ENCODE peak calls at places on chromosomes 1 and 21, in seven cellular contexts. E is heart left ventricle, Z is A549, N is body of pancreas, B is uterus, P is breast epithelium, U is esophagus squamous epithelium. G is an unnamed sample.

GRCh38 chr1:29237906-29238600 is 1.7 kb downstream of the PTPRU start:
- DNase-seq in E (peak), Z (no peak), N (peak), B (peak), P (peak), U (no peak), G (peak)

GRCh38 chr1:3483801-3484444 is 29.5 kb downstream of the ARHGEF16 start:
- DNase-seq in E (no peak), Z (peak), N (peak), B (no peak), P (no peak), U (no peak), G (peak)

GRCh38 chr1:170692866-170693575 is 29.1 kb downstream of the PRRX1 start:
- DNase-seq in E (no peak), Z (no peak), N (no peak), B (no peak), P (no peak), U (no peak), G (no peak)

GRCh38 chr1:43473463-43473862 is 19.7 kb upstream of the HYI start:
- DNase-seq in E (no peak), Z (no peak), N (no peak), B (no peak), P (no peak), U (no peak), G (no peak)

GRCh38 chr1:50774759-50775351 is 185.2 kb downstream of the FAF1 start:
- DNase-seq in E (no peak), Z (peak), N (no peak), B (no peak), P (no peak), U (no peak), G (no peak)

GRCh38 chr1:71414229-71414628 is 333.4 kb upstream of the ZRANB2 start:
- DNase-seq in E (no peak), Z (no peak), N (no peak), B (no peak), P (no peak), U (no peak), G (no peak)

GRCh38 chr1:15788624-15789301 is 18.7 kb downstream of the UQCRHL start:
- DNase-seq in E (no peak), Z (no peak), N (no peak), B (no peak), P (no peak), U (no peak), G (no peak)

GRCh38 chr1:23577056-23577985 is 18.0 kb upstream of the ID3 start:
- DNase-seq in E (peak), Z (no peak), N (no peak), B (peak), P (no peak), U (no peak), G (peak)

GRCh38 chr1:204574016-204574855 is 58.0 kb downstream of the MDM4 start:
- DNase-seq in E (no peak), Z (no peak), N (no peak), B (no peak), P (no peak), U (no peak), G (no peak)

GRCh38 chr1:238951809-238952208 is 434.6 kb upstream of the CHRM3 start:
- DNase-seq in E (no peak), Z (no peak), N (peak), B (no peak), P (no peak), U (no peak), G (no peak)

GRCh38 chr1:194442911-194443310 is 1256.5 kb upstream of the B3GALT2 start:
- DNase-seq in E (no peak), Z (no peak), N (no peak), B (no peak), P (no peak), U (no peak), G (no peak)

GRCh38 chr1:116852910-116853309 is 56.8 kb upstream of the PTGFRN start:
- DNase-seq in E (no peak), Z (no peak), N (no peak), B (no peak), P (no peak), U (no peak), G (no peak)

GRCh38 chr1:77313491-77313890 is 31.7 kb downstream of the AK5 start:
- DNase-seq in E (no peak), Z (peak), N (no peak), B (no peak), P (no peak), U (no peak), G (no peak)

GRCh38 chr1:47676311-47677054 is 238.6 kb downstream of the FOXD2 start:
- DNase-seq in E (no peak), Z (no peak), N (no peak), B (no peak), P (no peak), U (no peak), G (no peak)

GRCh38 chr1:29811727-29812396 is 575.5 kb downstream of the PTPRU start:
- DNase-seq in E (no peak), Z (no peak), N (no peak), B (no peak), P (no peak), U (no peak), G (no peak)

GRCh38 chr1:233883671-233884070 is 20.8 kb upstream of the SLC35F3 start:
- DNase-seq in E (no peak), Z (no peak), N (no peak), B (no peak), P (no peak), U (no peak), G (no peak)

GRCh38 chr1:3525551-3526482 is 71.4 kb downstream of the ARHGEF16 start:
- DNase-seq in E (no peak), Z (no peak), N (no peak), B (no peak), P (no peak), U (no peak), G (no peak)

GRCh38 chr1:30965914-30966313 is 57.4 kb upstream of the SDC3 start:
- DNase-seq in E (no peak), Z (no peak), N (no peak), B (no peak), P (no peak), U (no peak), G (no peak)

GRCh38 chr1:196178083-196178635 is 430.1 kb downstream of the KCNT2 start:
- DNase-seq in E (no peak), Z (no peak), N (no peak), B (no peak), P (no peak), U (no peak), G (no peak)

GRCh38 chr1:204493882-204494280 is 724 bp downstream of the PIK3C2B start:
- DNase-seq in E (peak), Z (peak), N (peak), B (no peak), P (no peak), U (no peak), G (peak)

GRCh38 chr1:68675336-68675735 is 178.5 kb upstream of the DEPDC1 start:
- DNase-seq in E (no peak), Z (no peak), N (no peak), B (no peak), P (no peak), U (no peak), G (no peak)

GRCh38 chr1:241274693-241275092 is 82.3 kb downstream of the RGS7 start:
- DNase-seq in E (no peak), Z (no peak), N (no peak), B (no peak), P (no peak), U (no peak), G (no peak)

GRCh38 chr1:94542088-94542671 is 621 bp upstream of the F3 start:
- DNase-seq in E (peak), Z (no peak), N (peak), B (peak), P (no peak), U (no peak), G (no peak)

GRCh38 chr1:232844791-232845190 is 39.6 kb downstream of the MAP10 start:
- DNase-seq in E (no peak), Z (peak), N (no peak), B (no peak), P (no peak), U (no peak), G (no peak)

GRCh38 chr1:66676616-66677298 is 75.5 kb upstream of the DYNLT5 start:
- DNase-seq in E (no peak), Z (no peak), N (no peak), B (no peak), P (no peak), U (no peak), G (no peak)

GRCh38 chr1:147238053-147238902 is 4.2 kb upstream of the CHD1L start:
- DNase-seq in E (no peak), Z (peak), N (no peak), B (no peak), P (no peak), U (no peak), G (no peak)

GRCh38 chr1:171563675-171564074 is 58.4 kb upstream of the MYOCOS start:
- DNase-seq in E (no peak), Z (no peak), N (no peak), B (no peak), P (no peak), U (no peak), G (no peak)

GRCh38 chr1:194860248-194861201 is 1674.1 kb upstream of the B3GALT2 start:
- DNase-seq in E (no peak), Z (no peak), N (no peak), B (no peak), P (no peak), U (no peak), G (no peak)

GRCh38 chr1:39675220-39675619 is 3.3 kb upstream of the NT5C1A start:
- DNase-seq in E (no peak), Z (no peak), N (peak), B (no peak), P (no peak), U (no peak), G (no peak)

GRCh38 chr1:197399691-197400521 is 131.9 kb downstream of the CRB1 start:
- DNase-seq in E (no peak), Z (peak), N (peak), B (no peak), P (no peak), U (no peak), G (no peak)

GRCh38 chr21:31132574-31133242 is 94.4 kb upstream of the KRTAP19-8 start:
- DNase-seq in E (no peak), Z (no peak), N (no peak), B (no peak), P (no peak), U (no peak), G (no peak)

GRCh38 chr1:210786546-210786945 is 347.4 kb downstream of the KCNH1 start:
- DNase-seq in E (no peak), Z (no peak), N (no peak), B (no peak), P (no peak), U (no peak), G (no peak)

GRCh38 chr1:110743397-110743796 is 68.7 kb upstream of the KCNA3 start:
- DNase-seq in E (no peak), Z (no peak), N (no peak), B (no peak), P (no peak), U (no peak), G (no peak)

GRCh38 chr1:6686294-6686693 is 15.3 kb downstream of the DNAJC11 start:
- DNase-seq in E (no peak), Z (no peak), N (no peak), B (no peak), P (no peak), U (no peak), G (no peak)

GRCh38 chr1:8763888-8764287 is 53.6 kb downstream of the RERE start:
- DNase-seq in E (peak), Z (no peak), N (peak), B (no peak), P (no peak), U (no peak), G (peak)

GRCh38 chr1:59596432-59596831 is 218.3 kb upstream of the HOOK1 start:
- DNase-seq in E (peak), Z (no peak), N (peak), B (no peak), P (no peak), U (no peak), G (no peak)

GRCh38 chr21:15289896-15290841 is 225.4 kb upstream of the NRIP1 start:
- DNase-seq in E (no peak), Z (no peak), N (peak), B (no peak), P (no peak), U (no peak), G (no peak)

GRCh38 chr1:208929575-208929974 is 653.9 kb upstream of the CAMK1G start:
- DNase-seq in E (no peak), Z (no peak), N (no peak), B (no peak), P (no peak), U (no peak), G (no peak)

GRCh38 chr1:44696789-44697188 is 22.3 kb downstream of the ARMH1 start:
- DNase-seq in E (no peak), Z (no peak), N (no peak), B (no peak), P (no peak), U (no peak), G (no peak)

GRCh38 chr1:2132222-2133038 is 62.1 kb downstream of the FAAP20 start:
- DNase-seq in E (peak), Z (no peak), N (peak), B (peak), P (no peak), U (no peak), G (no peak)
- TF ChIP-seq POLR2A in E (no peak), Z (no peak), N (no peak), B (no peak), P (no peak), U (no peak), G (no peak)

DNA sequence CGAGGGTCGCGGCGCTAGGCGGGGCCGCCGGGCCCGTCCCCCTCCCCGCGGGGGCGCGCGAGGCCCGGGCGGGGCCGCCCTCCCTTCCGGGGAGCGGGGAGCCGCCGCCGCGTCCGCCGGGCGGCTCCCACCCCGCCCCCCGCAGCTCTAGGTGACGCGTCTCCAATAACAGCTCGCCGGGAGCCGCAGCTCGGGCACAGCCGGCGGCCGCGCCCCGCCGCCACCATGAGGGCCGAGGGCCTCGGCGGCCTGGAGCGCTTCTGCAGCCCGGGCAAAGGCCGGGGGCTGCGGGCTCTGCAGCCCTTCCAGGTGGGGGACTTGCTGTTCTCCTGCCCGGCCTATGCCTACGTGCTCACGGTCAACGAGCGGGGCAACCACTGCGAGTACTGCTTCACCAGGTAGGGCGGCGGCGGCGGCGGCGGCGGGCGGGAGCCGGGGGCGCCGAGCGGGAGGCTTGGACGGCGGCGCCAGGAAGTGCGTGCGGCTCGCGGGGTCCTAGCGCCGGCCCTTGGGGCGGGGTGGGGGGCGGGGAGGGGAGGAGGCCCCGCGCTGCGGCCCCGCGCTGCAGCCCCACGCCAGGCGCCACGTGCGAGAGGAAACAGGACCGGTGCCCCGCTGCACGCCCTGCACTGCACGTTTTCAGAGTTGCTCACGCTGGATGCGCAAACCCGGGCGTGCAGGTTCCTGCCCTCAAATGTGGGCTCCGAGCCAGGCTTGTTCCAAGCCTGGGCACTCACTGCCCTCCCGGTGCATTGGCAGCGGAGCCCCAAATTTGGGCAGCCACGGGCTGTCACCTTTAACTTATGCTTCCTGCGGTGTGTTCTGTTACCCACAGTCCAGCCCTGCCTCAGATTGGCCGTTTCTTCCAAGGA is at the start of gene SMYD2:
- DNase-seq in E (peak), Z (peak), N (peak), B (peak), P (peak), U (no peak), G (peak)
- TF ChIP-seq POLR2A in E (peak), Z (peak), N (peak), B (no peak), P (no peak), U (no peak), G (peak)

DNA sequence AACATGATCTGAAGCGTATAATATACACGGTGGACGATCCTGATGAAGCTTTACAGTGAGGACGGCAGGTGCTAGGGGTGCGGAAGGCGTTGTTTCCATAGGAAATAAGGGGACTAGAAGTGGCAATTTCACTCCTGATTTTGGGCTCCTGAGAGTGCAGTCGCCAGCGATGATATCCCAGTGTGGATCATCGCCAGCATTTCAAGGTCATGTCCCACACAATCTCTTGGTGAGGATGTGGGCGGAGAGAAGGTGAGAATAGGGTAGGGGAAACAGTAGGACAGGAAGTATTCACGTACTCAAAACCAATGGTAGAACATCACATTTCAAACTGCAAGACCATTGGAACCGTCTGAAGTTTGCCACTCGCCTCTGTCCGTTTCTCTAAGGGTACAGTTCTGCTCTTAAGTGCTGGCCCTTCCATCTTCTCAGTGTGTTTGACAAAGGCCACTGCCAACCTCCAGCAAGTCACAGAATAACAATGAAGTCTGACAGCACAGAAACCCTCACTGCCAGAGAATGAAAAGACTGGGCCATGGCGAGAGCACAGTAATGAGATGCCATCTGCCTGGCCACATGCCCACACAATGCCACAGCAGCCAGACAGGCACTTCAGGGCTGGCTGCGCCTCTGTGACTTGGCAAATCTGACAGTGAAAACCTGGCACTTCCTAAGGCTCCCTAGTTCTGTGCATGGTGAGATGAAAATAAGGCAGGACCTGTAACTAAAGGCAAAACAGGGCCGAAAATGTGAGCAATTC is 27.9 kb downstream of the PCSK9 start:
- DNase-seq in E (peak), Z (no peak), N (no peak), B (no peak), P (no peak), U (no peak), G (no peak)
- TF ChIP-seq POLR2A in E (no peak), Z (no peak), N (no peak), B (no peak), P (no peak), U (no peak), G (no peak)

DNA sequence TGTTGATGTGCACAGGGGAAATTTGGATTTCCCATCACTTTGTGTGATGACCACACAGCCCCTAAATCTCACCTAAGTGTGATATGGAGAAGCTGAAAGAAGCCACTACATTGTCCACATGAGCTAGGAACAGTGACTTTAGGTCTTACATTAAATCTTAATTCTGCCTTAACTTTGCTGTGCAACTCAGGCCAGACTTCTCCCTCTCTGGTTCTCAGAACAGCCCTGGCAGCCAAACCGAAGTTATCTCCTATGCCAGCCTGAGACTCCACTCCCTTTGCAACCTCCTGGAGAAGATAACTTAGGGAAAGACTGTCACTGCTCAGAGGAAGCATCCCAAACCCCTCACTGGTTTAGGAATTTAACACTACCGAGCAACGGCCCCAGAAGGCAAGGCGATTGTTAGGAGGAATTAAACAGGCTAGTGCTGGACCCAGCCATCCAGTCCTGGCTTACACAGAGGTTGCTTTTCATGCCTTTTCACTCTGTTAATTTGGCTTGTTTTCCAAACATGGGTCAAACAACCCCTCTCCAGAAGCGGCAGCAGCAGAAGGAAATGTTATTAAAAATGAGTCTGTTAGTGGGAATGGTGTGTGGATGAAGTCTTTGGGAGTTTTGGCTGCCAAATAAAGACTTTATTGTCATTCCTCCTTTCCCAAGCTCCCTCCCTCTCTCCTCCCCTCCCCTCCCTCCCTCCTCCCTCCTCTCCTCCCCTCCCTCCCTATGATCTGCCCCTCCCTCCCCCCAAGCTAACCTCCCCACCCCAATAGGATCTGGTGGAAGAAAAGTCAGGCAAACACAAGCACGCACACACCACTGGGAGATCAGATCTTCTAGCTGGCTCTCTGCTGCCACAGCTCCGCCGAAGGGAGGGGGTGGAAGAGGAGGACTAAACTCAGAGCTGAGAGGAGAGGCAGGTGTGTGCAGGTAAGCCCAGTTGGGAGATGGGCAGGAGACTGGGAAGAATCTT is at the start of gene PRELP:
- DNase-seq in E (peak), Z (no peak), N (peak), B (peak), P (no peak), U (no peak), G (no peak)
- TF ChIP-seq POLR2A in E (no peak), Z (no peak), N (peak), B (peak), P (peak), U (no peak), G (no peak)

DNA sequence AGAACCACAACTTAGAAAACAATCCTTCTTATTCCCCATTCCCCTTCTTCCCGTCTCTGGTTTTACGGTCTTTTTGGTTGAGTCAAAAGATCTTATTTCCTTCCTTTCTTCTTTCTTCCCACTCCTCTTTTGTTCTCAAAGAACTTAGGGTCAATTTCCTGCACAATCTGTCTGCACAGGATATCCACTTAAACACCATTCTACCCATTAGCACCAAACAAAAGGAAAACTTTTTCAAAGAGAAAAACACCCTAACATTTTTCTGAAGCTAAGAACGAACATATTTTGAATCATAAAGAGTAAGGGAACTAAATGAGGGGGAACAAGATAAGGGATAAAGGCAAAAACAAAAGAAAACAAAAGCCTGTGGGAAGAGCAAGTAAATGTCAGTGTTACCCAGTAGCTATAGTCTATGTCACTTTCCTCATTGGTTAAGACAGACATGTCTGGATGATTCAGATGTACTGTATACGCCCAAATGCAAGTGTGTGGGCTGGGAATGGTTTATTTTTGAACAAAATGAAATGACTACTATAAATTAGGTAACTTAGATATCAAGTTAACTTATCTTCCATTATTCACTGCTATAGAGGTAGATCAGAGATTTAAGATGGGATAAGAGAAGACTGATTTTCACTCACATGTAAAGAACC is 59.8 kb downstream of the TOR3A start:
- DNase-seq in E (no peak), Z (no peak), N (no peak), B (no peak), P (no peak), U (no peak), G (no peak)
- TF ChIP-seq POLR2A in E (no peak), Z (no peak), N (no peak), B (no peak), P (no peak), U (no peak), G (no peak)

G was measured in GM12892.